ENCODE peak calls at places on chromosomes 6 and 20, in six cellular contexts. U, H, D, S, F and K are unnamed samples.

GRCh38 chr6:31227143-31227542 is 44.7 kb downstream of the HLA-C start:
- DNase-seq in U (no peak), H (no peak), D (no peak), S (no peak), F (peak), K (no peak)

GRCh38 chr6:170206931-170207431 is 83.9 kb downstream of the DLL1 start:
- DNase-seq in U (no peak), H (no peak), D (no peak), S (no peak), F (no peak), K (peak)

GRCh38 chr20:13029687-13030510 is 21.1 kb downstream of the SPTLC3 start:
- DNase-seq in U (peak), H (no peak), D (no peak), S (no peak), F (peak), K (peak)

GRCh38 chr6:38063973-38064372 is 244.4 kb downstream of the ZFAND3 start:
- DNase-seq in U (no peak), H (no peak), D (no peak), S (no peak), F (no peak), K (no peak)

GRCh38 chr6:134938896-134939295 is 11.0 kb downstream of the ALDH8A1 start:
- DNase-seq in U (no peak), H (no peak), D (no peak), S (no peak), F (peak), K (no peak)

GRCh38 chr20:50315811-50316551 is 125.4 kb downstream of the CEBPB start:
- DNase-seq in U (no peak), H (no peak), D (no peak), S (no peak), F (no peak), K (no peak)

GRCh38 chr6:37612475-37612874 is 85.2 kb downstream of the MDGA1 start:
- DNase-seq in U (no peak), H (no peak), D (no peak), S (no peak), F (peak), K (no peak)

GRCh38 chr6:61977951-61978350 is 308.1 kb downstream of the KHDRBS2 start:
- DNase-seq in U (no peak), H (no peak), D (no peak), S (no peak), F (no peak), K (no peak)

GRCh38 chr6:137967689-137968467 is 100.8 kb downstream of the TNFAIP3 start:
- DNase-seq in U (no peak), H (no peak), D (no peak), S (no peak), F (no peak), K (no peak)

GRCh38 chr20:34017610-34018009 is 23.9 kb downstream of the RALY start:
- DNase-seq in U (no peak), H (no peak), D (no peak), S (no peak), F (peak), K (no peak)

GRCh38 chr6:28923318-28924102 is at the start of gene TRIM27:
- DNase-seq in U (peak), H (peak), D (peak), S (peak), F (peak), K (peak)

GRCh38 chr6:35185302-35185681 is 28.5 kb upstream of the SCUBE3 start:
- DNase-seq in U (peak), H (no peak), D (no peak), S (peak), F (peak), K (no peak)

GRCh38 chr6:110688661-110689268 is 126.5 kb downstream of the CDK19 start:
- DNase-seq in U (peak), H (no peak), D (no peak), S (peak), F (no peak), K (no peak)

GRCh38 chr20:13221313-13221672 is 219 bp downstream of the ISM1 start:
- DNase-seq in U (no peak), H (no peak), D (no peak), S (no peak), F (no peak), K (no peak)

GRCh38 chr6:49052901-49053300 is 410.2 kb downstream of the MMUT start:
- DNase-seq in U (no peak), H (no peak), D (no peak), S (no peak), F (no peak), K (no peak)

GRCh38 chr6:167907837-167908681 is 81.3 kb downstream of the AFDN start:
- DNase-seq in U (no peak), H (no peak), D (no peak), S (no peak), F (peak), K (no peak)

GRCh38 chr6:13413906-13414555 is 73.4 kb downstream of the GFOD1 start:
- DNase-seq in U (no peak), H (no peak), D (no peak), S (no peak), F (peak), K (peak)

GRCh38 chr6:133407320-133408100 is 166.4 kb downstream of the EYA4 start:
- DNase-seq in U (no peak), H (no peak), D (no peak), S (no peak), F (no peak), K (no peak)

GRCh38 chr6:34585512-34586045 is 29.4 kb upstream of the SPDEF start:
- DNase-seq in U (no peak), H (peak), D (no peak), S (no peak), F (peak), K (no peak)

GRCh38 chr6:166333172-166333995 is 9.0 kb downstream of the SFT2D1 start:
- DNase-seq in U (no peak), H (no peak), D (no peak), S (no peak), F (no peak), K (no peak)

GRCh38 chr20:45861157-45862075 is 4.0 kb downstream of the ZSWIM3 start:
- DNase-seq in U (no peak), H (no peak), D (no peak), S (no peak), F (no peak), K (no peak)

GRCh38 chr20:38125157-38126056 is 39.7 kb downstream of the TGM2 start:
- DNase-seq in U (peak), H (peak), D (no peak), S (peak), F (peak), K (peak)
- TF ChIP-seq CTCF in U (no peak), H (no peak), D (no peak), S (no peak), F (peak), K (no peak)

GRCh38 chr20:11182715-11183114 is 508.9 kb upstream of the JAG1 start:
- DNase-seq in U (peak), H (no peak), D (no peak), S (no peak), F (no peak), K (no peak)

GRCh38 chr20:11176431-11176830 is 502.6 kb upstream of the JAG1 start:
- DNase-seq in U (no peak), H (no peak), D (no peak), S (no peak), F (no peak), K (no peak)

GRCh38 chr20:11180186-11180585 is 506.4 kb upstream of the JAG1 start:
- DNase-seq in U (no peak), H (no peak), D (no peak), S (no peak), F (no peak), K (no peak)

GRCh38 chr20:11181964-11182363 is 508.2 kb upstream of the JAG1 start:
- DNase-seq in U (no peak), H (no peak), D (no peak), S (no peak), F (no peak), K (no peak)

GRCh38 chr20:11178946-11179654 is 505.3 kb upstream of the JAG1 start:
- DNase-seq in U (no peak), H (no peak), D (no peak), S (no peak), F (peak), K (no peak)
- TF ChIP-seq CTCF in U (no peak), H (no peak), D (peak), S (no peak), F (no peak), K (no peak)

DNA sequence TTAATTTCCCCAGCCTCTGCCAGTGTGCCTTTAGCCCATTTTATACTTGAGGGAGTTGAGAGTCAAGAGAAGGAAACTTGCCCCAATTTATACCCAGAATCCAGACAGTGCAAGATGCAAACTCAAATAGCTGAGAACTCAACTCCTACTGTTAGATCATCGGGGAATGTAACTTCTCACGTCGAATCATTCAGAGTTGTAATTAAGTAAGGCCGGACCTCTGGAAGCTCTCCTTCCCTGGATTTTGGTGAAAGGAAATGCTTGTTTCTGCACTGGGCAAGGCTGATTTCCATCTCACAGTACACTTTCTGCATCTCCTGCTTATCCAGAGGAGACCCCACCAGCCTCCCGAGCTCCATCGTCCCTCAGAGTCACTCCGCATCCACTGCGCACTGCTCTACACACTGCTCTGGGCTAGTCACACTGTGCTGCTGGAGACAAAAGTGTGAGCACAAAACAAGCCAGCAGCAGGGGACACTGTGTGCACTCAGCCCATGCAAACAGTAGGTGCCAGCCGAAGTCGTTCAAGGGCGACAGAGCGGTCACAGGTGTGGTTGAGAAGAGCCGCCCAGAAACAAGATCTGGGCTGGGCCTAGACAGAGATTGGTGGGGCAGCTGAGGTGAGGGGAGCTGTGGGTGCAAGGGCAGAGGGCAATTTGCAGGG is 150.4 kb upstream of the QKI start:
- DNase-seq in U (no peak), H (no peak), D (no peak), S (no peak), F (no peak), K (no peak)
- TF ChIP-seq CTCF in U (no peak), H (no peak), D (no peak), S (no peak), F (no peak), K (no peak)

GRCh38 chr20:24465168-24465567 is 4.3 kb upstream of the SYNDIG1 start:
- DNase-seq in U (no peak), H (no peak), D (no peak), S (no peak), F (no peak), K (no peak)

GRCh38 chr20:24462461-24463010 is 6.9 kb upstream of the SYNDIG1 start:
- DNase-seq in U (no peak), H (no peak), D (no peak), S (no peak), F (no peak), K (no peak)

GRCh38 chr20:24461848-24462247 is 7.6 kb upstream of the SYNDIG1 start:
- DNase-seq in U (no peak), H (no peak), D (no peak), S (no peak), F (no peak), K (no peak)

GRCh38 chr20:24458441-24458840 is 11.0 kb upstream of the SYNDIG1 start:
- DNase-seq in U (no peak), H (no peak), D (no peak), S (no peak), F (no peak), K (no peak)

GRCh38 chr20:24460712-24461111 is 8.7 kb upstream of the SYNDIG1 start:
- DNase-seq in U (no peak), H (no peak), D (no peak), S (no peak), F (no peak), K (no peak)
- TF ChIP-seq CTCF in U (no peak), H (no peak), D (peak), S (no peak), F (peak), K (no peak)